ENCODE peak calls at places on chromosomes 7 and 10, in nine cellular contexts. One of them, this sample, is unnamed.

GRCh38 chr10:48634198-48634983 is 29.5 kb upstream of the ARHGAP22 start:
- DNase-seq in left lung: peak
- DNase-seq in kidney: peak
- DNase-seq in neural progenitor cell: no peak
- DNase-seq in lung: peak
- DNase-seq in choroid plexus epithelial cell: peak
- DNase-seq in Peyer's patch: peak
- DNase-seq in dorsolateral prefrontal cortex: no peak
- DNase-seq in GM12864: no peak
- DNase-seq in this sample: no peak

GRCh38 chr10:100827819-100828743 is 82.7 kb downstream of the PAX2 start:
- DNase-seq in lung: peak
- DNase-seq in kidney: no peak
- DNase-seq in left lung: no peak
- DNase-seq in choroid plexus epithelial cell: no peak
- DNase-seq in Peyer's patch: peak
- DNase-seq in GM12864: no peak
- DNase-seq in dorsolateral prefrontal cortex: no peak
- DNase-seq in neural progenitor cell: peak
- DNase-seq in this sample: no peak

GRCh38 chr7:151249034-151249731 is 689 bp upstream of the SMARCD3 start:
- DNase-seq in kidney: no peak
- DNase-seq in lung: peak
- DNase-seq in left lung: no peak
- DNase-seq in choroid plexus epithelial cell: peak
- DNase-seq in GM12864: no peak
- DNase-seq in Peyer's patch: no peak
- DNase-seq in dorsolateral prefrontal cortex: peak
- DNase-seq in neural progenitor cell: peak
- DNase-seq in this sample: no peak

GRCh38 chr7:116249969-116250553 is 39.7 kb downstream of the TES start:
- DNase-seq in GM12864: no peak
- DNase-seq in dorsolateral prefrontal cortex: no peak
- DNase-seq in left lung: no peak
- DNase-seq in lung: no peak
- DNase-seq in kidney: no peak
- DNase-seq in neural progenitor cell: peak
- DNase-seq in Peyer's patch: no peak
- DNase-seq in choroid plexus epithelial cell: peak
- DNase-seq in this sample: no peak

GRCh38 chr7:135757719-135758411 is 9.3 kb upstream of the FAM180A start:
- DNase-seq in GM12864: no peak
- DNase-seq in lung: no peak
- DNase-seq in left lung: no peak
- DNase-seq in choroid plexus epithelial cell: peak
- DNase-seq in neural progenitor cell: no peak
- DNase-seq in dorsolateral prefrontal cortex: no peak
- DNase-seq in Peyer's patch: no peak
- DNase-seq in kidney: peak
- DNase-seq in this sample: peak

GRCh38 chr10:110162749-110163148 is 44.7 kb upstream of the MXI1 start:
- DNase-seq in lung: no peak
- DNase-seq in dorsolateral prefrontal cortex: no peak
- DNase-seq in neural progenitor cell: peak
- DNase-seq in choroid plexus epithelial cell: no peak
- DNase-seq in GM12864: no peak
- DNase-seq in Peyer's patch: no peak
- DNase-seq in left lung: no peak
- DNase-seq in kidney: no peak
- DNase-seq in this sample: no peak

GRCh38 chr7:22885824-22886255 is 63.2 kb upstream of the TOMM7 start:
- DNase-seq in Peyer's patch: no peak
- DNase-seq in neural progenitor cell: no peak
- DNase-seq in lung: no peak
- DNase-seq in choroid plexus epithelial cell: no peak
- DNase-seq in kidney: no peak
- DNase-seq in dorsolateral prefrontal cortex: no peak
- DNase-seq in left lung: no peak
- DNase-seq in GM12864: peak
- DNase-seq in this sample: no peak

GRCh38 chr7:28018020-28018419 is 162.6 kb downstream of the JAZF1 start:
- DNase-seq in dorsolateral prefrontal cortex: no peak
- DNase-seq in choroid plexus epithelial cell: no peak
- DNase-seq in left lung: no peak
- DNase-seq in lung: no peak
- DNase-seq in Peyer's patch: no peak
- DNase-seq in kidney: no peak
- DNase-seq in GM12864: no peak
- DNase-seq in neural progenitor cell: no peak
- DNase-seq in this sample: no peak

GRCh38 chr10:69742356-69742695 is 59.4 kb upstream of the COL13A1 start:
- DNase-seq in kidney: no peak
- DNase-seq in neural progenitor cell: no peak
- DNase-seq in lung: no peak
- DNase-seq in dorsolateral prefrontal cortex: no peak
- DNase-seq in left lung: no peak
- DNase-seq in GM12864: no peak
- DNase-seq in Peyer's patch: no peak
- DNase-seq in choroid plexus epithelial cell: peak
- DNase-seq in this sample: no peak

GRCh38 chr7:66921396-66921917 is 432 bp downstream of the TMEM248 start:
- DNase-seq in neural progenitor cell: no peak
- DNase-seq in lung: peak
- DNase-seq in GM12864: no peak
- DNase-seq in choroid plexus epithelial cell: peak
- DNase-seq in left lung: peak
- DNase-seq in dorsolateral prefrontal cortex: no peak
- DNase-seq in Peyer's patch: peak
- DNase-seq in kidney: peak
- DNase-seq in this sample: peak

GRCh38 chr7:64879800-64880199 is 23.3 kb upstream of the ZNF273 start:
- DNase-seq in dorsolateral prefrontal cortex: no peak
- DNase-seq in kidney: no peak
- DNase-seq in lung: peak
- DNase-seq in left lung: no peak
- DNase-seq in choroid plexus epithelial cell: no peak
- DNase-seq in Peyer's patch: no peak
- DNase-seq in neural progenitor cell: no peak
- DNase-seq in GM12864: no peak
- DNase-seq in this sample: no peak

GRCh38 chr7:64879097-64879730 is 23.9 kb upstream of the ZNF273 start:
- DNase-seq in choroid plexus epithelial cell: no peak
- DNase-seq in left lung: no peak
- DNase-seq in kidney: no peak
- DNase-seq in lung: peak
- DNase-seq in dorsolateral prefrontal cortex: no peak
- DNase-seq in GM12864: no peak
- DNase-seq in neural progenitor cell: no peak
- DNase-seq in Peyer's patch: no peak
- DNase-seq in this sample: no peak

GRCh38 chr7:64876792-64877713 is 26.0 kb upstream of the ZNF273 start:
- DNase-seq in Peyer's patch: no peak
- DNase-seq in GM12864: peak
- DNase-seq in lung: peak
- DNase-seq in kidney: peak
- DNase-seq in dorsolateral prefrontal cortex: peak
- DNase-seq in left lung: peak
- DNase-seq in neural progenitor cell: peak
- DNase-seq in choroid plexus epithelial cell: peak
- DNase-seq in this sample: no peak

GRCh38 chr7:64878684-64879083 is 24.4 kb upstream of the ZNF273 start:
- DNase-seq in choroid plexus epithelial cell: peak
- DNase-seq in neural progenitor cell: no peak
- DNase-seq in GM12864: no peak
- DNase-seq in dorsolateral prefrontal cortex: no peak
- DNase-seq in kidney: no peak
- DNase-seq in left lung: no peak
- DNase-seq in lung: peak
- DNase-seq in Peyer's patch: no peak
- DNase-seq in this sample: no peak

GRCh38 chr7:64877714-64878610 is 25.1 kb upstream of the ZNF273 start:
- DNase-seq in left lung: no peak
- DNase-seq in kidney: no peak
- DNase-seq in dorsolateral prefrontal cortex: peak
- DNase-seq in GM12864: no peak
- DNase-seq in neural progenitor cell: no peak
- DNase-seq in Peyer's patch: no peak
- DNase-seq in choroid plexus epithelial cell: no peak
- DNase-seq in lung: peak
- DNase-seq in this sample: no peak
- H3K4me3 ChIP-seq in left lung: no peak
- H3K4me3 ChIP-seq in kidney: no peak
- H3K4me3 ChIP-seq in dorsolateral prefrontal cortex: peak
- H3K4me3 ChIP-seq in GM12864: peak
- H3K4me3 ChIP-seq in neural progenitor cell: no peak
- H3K4me3 ChIP-seq in Peyer's patch: no peak
- H3K4me3 ChIP-seq in choroid plexus epithelial cell: peak
- H3K4me3 ChIP-seq in lung: no peak
- H3K4me3 ChIP-seq in this sample: peak

GRCh38 chr10:107425844-107426553 is 261.5 kb upstream of the SORCS1 start:
- DNase-seq in lung: no peak
- DNase-seq in choroid plexus epithelial cell: no peak
- DNase-seq in dorsolateral prefrontal cortex: no peak
- DNase-seq in kidney: no peak
- DNase-seq in neural progenitor cell: no peak
- DNase-seq in left lung: no peak
- DNase-seq in Peyer's patch: no peak
- DNase-seq in GM12864: no peak
- DNase-seq in this sample: no peak
- H3K4me3 ChIP-seq in lung: no peak
- H3K4me3 ChIP-seq in choroid plexus epithelial cell: no peak
- H3K4me3 ChIP-seq in dorsolateral prefrontal cortex: peak
- H3K4me3 ChIP-seq in kidney: peak
- H3K4me3 ChIP-seq in neural progenitor cell: no peak
- H3K4me3 ChIP-seq in left lung: no peak
- H3K4me3 ChIP-seq in Peyer's patch: peak
- H3K4me3 ChIP-seq in GM12864: peak
- H3K4me3 ChIP-seq in this sample: no peak

GRCh38 chr7:601573-602340 is 82.1 kb upstream of the PDGFA start:
- DNase-seq in kidney: peak
- DNase-seq in lung: peak
- DNase-seq in GM12864: peak
- DNase-seq in left lung: peak
- DNase-seq in dorsolateral prefrontal cortex: peak
- DNase-seq in choroid plexus epithelial cell: peak
- DNase-seq in neural progenitor cell: no peak
- DNase-seq in Peyer's patch: peak
- DNase-seq in this sample: no peak
- H3K4me3 ChIP-seq in kidney: no peak
- H3K4me3 ChIP-seq in lung: no peak
- H3K4me3 ChIP-seq in GM12864: peak
- H3K4me3 ChIP-seq in left lung: peak
- H3K4me3 ChIP-seq in dorsolateral prefrontal cortex: no peak
- H3K4me3 ChIP-seq in choroid plexus epithelial cell: no peak
- H3K4me3 ChIP-seq in neural progenitor cell: no peak
- H3K4me3 ChIP-seq in Peyer's patch: peak
- H3K4me3 ChIP-seq in this sample: no peak

DNA sequence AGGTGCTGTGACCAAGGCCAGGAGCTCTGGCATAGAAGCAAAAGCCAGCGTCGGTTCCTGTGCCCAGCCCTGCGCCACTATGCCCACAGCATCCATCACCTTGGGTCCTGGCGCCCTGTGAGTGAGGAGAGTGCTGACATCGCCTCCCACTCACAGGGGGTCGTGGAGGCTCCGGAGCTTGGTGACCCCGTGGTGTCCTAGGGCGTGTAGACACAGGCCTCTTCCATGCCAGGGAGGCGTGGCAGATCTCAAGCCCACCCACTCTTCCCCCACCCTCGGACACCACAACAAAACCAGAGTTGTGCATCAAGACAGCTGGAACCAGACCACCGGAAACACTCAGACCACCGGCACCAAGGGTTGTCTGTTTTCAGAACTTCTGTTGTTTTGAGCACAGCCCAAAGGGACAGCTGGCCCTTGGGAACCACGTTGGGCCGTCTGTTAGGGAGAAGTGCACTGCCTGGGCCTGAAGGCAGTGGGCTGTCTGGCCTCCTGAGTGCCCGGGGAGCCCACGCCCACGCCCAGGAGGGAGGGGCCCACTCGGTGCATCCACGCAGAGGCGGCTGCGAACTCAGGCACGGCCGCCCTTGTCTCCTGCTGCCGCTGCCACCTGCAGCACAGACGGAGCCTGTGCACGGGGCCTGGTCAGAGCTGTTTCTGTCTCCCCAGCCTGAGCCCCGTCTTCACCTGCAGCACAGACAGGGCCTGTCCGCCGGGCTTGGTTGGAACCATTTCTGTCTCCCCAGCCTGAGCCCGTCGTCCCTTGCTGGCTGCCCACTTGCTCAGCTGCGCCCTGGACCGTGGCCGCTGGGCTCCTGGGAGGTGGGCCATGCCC is 106.3 kb downstream of the INPP5A start:
- DNase-seq in left lung: peak
- DNase-seq in kidney: no peak
- DNase-seq in neural progenitor cell: peak
- DNase-seq in lung: no peak
- DNase-seq in Peyer's patch: no peak
- DNase-seq in GM12864: no peak
- DNase-seq in dorsolateral prefrontal cortex: peak
- DNase-seq in choroid plexus epithelial cell: no peak
- DNase-seq in this sample: no peak
- H3K4me3 ChIP-seq in left lung: no peak
- H3K4me3 ChIP-seq in kidney: no peak
- H3K4me3 ChIP-seq in neural progenitor cell: no peak
- H3K4me3 ChIP-seq in lung: no peak
- H3K4me3 ChIP-seq in Peyer's patch: no peak
- H3K4me3 ChIP-seq in GM12864: no peak
- H3K4me3 ChIP-seq in dorsolateral prefrontal cortex: no peak
- H3K4me3 ChIP-seq in choroid plexus epithelial cell: no peak
- H3K4me3 ChIP-seq in this sample: no peak

GRCh38 chr7:20491286-20491685 is 124.2 kb upstream of the ABCB5 start:
- DNase-seq in lung: no peak
- DNase-seq in left lung: no peak
- DNase-seq in dorsolateral prefrontal cortex: no peak
- DNase-seq in Peyer's patch: no peak
- DNase-seq in GM12864: no peak
- DNase-seq in choroid plexus epithelial cell: no peak
- DNase-seq in neural progenitor cell: no peak
- DNase-seq in kidney: no peak
- DNase-seq in this sample: no peak
- H3K4me3 ChIP-seq in lung: no peak
- H3K4me3 ChIP-seq in left lung: no peak
- H3K4me3 ChIP-seq in dorsolateral prefrontal cortex: no peak
- H3K4me3 ChIP-seq in Peyer's patch: no peak
- H3K4me3 ChIP-seq in GM12864: no peak
- H3K4me3 ChIP-seq in choroid plexus epithelial cell: no peak
- H3K4me3 ChIP-seq in neural progenitor cell: no peak
- H3K4me3 ChIP-seq in kidney: no peak
- H3K4me3 ChIP-seq in this sample: no peak

GRCh38 chr7:2862831-2863361 is 18.8 kb upstream of the GNA12 start:
- DNase-seq in Peyer's patch: no peak
- DNase-seq in kidney: no peak
- DNase-seq in lung: no peak
- DNase-seq in GM12864: no peak
- DNase-seq in left lung: no peak
- DNase-seq in choroid plexus epithelial cell: peak
- DNase-seq in neural progenitor cell: no peak
- DNase-seq in dorsolateral prefrontal cortex: no peak
- DNase-seq in this sample: peak
- H3K4me3 ChIP-seq in Peyer's patch: no peak
- H3K4me3 ChIP-seq in kidney: no peak
- H3K4me3 ChIP-seq in lung: no peak
- H3K4me3 ChIP-seq in GM12864: peak
- H3K4me3 ChIP-seq in left lung: no peak
- H3K4me3 ChIP-seq in choroid plexus epithelial cell: peak
- H3K4me3 ChIP-seq in neural progenitor cell: no peak
- H3K4me3 ChIP-seq in dorsolateral prefrontal cortex: no peak
- H3K4me3 ChIP-seq in this sample: no peak

GRCh38 chr10:103054621-103055020 is 136.5 kb downstream of the CNNM2 start:
- DNase-seq in Peyer's patch: no peak
- DNase-seq in left lung: no peak
- DNase-seq in choroid plexus epithelial cell: no peak
- DNase-seq in lung: no peak
- DNase-seq in dorsolateral prefrontal cortex: peak
- DNase-seq in kidney: no peak
- DNase-seq in GM12864: no peak
- DNase-seq in neural progenitor cell: no peak
- DNase-seq in this sample: no peak
- H3K4me3 ChIP-seq in Peyer's patch: no peak
- H3K4me3 ChIP-seq in left lung: peak
- H3K4me3 ChIP-seq in choroid plexus epithelial cell: no peak
- H3K4me3 ChIP-seq in lung: no peak
- H3K4me3 ChIP-seq in dorsolateral prefrontal cortex: peak
- H3K4me3 ChIP-seq in kidney: peak
- H3K4me3 ChIP-seq in GM12864: no peak
- H3K4me3 ChIP-seq in neural progenitor cell: no peak
- H3K4me3 ChIP-seq in this sample: no peak